ENCODE peak calls at places on chromosome 1, in five cellular contexts. W is BJ, E is PC-3, B is endothelial cell, U is AG09319. Z is an unnamed sample.

GRCh38 chr1:108808438-108808837 is 48.5 kb downstream of the AKNAD1 start:
- DNase-seq in B (no peak), W (no peak), U (no peak), E (no peak), Z (no peak)

GRCh38 chr1:31135973-31136600 is 70.6 kb upstream of the PUM1 start:
- DNase-seq in B (no peak), E (peak; percentile 18), U (no peak), W (no peak), Z (peak; percentile 59)

GRCh38 chr1:52461821-52462220 is 57.4 kb downstream of the PRPF38A start:
- DNase-seq in U (no peak), B (no peak), E (no peak), W (no peak), Z (no peak)

GRCh38 chr1:5989731-5990271 is 2.4 kb downstream of the NPHP4 start:
- DNase-seq in B (no peak), W (no peak), E (no peak), U (no peak), Z (no peak)

GRCh38 chr1:160768295-160768657 is 27.7 kb upstream of the LY9 start:
- DNase-seq in W (no peak), B (peak; percentile 50), E (peak; percentile 61), U (no peak), Z (peak; percentile 60)

GRCh38 chr1:92482404-92482664 is 4.4 kb downstream of the GFI1 start:
- DNase-seq in U (no peak), E (no peak), B (no peak), W (no peak), Z (no peak)

GRCh38 chr1:229893762-229894444 is 173.1 kb upstream of the GALNT2 start:
- DNase-seq in W (no peak), U (no peak), E (peak; percentile 95), B (no peak), Z (peak; percentile 30)

GRCh38 chr1:31881698-31882000 is 56.5 kb downstream of the PTP4A2 start:
- DNase-seq in B (no peak), E (no peak), U (no peak), W (no peak), Z (no peak)

GRCh38 chr1:221766210-221766609 is 24.3 kb upstream of the DUSP10 start:
- DNase-seq in B (no peak), U (peak; percentile 81), E (no peak), W (peak; percentile 28), Z (no peak)

GRCh38 chr1:185318431-185319151 is 1.5 kb upstream of the IVNS1ABP start:
- DNase-seq in U (no peak), W (no peak), E (no peak), B (no peak), Z (no peak)

GRCh38 chr1:63828322-63829044 is 54.7 kb downstream of the ROR1 start:
- DNase-seq in E (no peak), U (no peak), W (no peak), B (no peak), Z (no peak)

GRCh38 chr1:47371016-47371517 is 37.5 kb downstream of the CMPK1 start:
- DNase-seq in U (no peak), E (no peak), B (no peak), W (no peak), Z (no peak)

GRCh38 chr1:1628656-1629429 is 3.1 kb upstream of the MMP23B start:
- DNase-seq in W (no peak), E (peak; percentile 30), U (no peak), B (no peak), Z (no peak)

DNA sequence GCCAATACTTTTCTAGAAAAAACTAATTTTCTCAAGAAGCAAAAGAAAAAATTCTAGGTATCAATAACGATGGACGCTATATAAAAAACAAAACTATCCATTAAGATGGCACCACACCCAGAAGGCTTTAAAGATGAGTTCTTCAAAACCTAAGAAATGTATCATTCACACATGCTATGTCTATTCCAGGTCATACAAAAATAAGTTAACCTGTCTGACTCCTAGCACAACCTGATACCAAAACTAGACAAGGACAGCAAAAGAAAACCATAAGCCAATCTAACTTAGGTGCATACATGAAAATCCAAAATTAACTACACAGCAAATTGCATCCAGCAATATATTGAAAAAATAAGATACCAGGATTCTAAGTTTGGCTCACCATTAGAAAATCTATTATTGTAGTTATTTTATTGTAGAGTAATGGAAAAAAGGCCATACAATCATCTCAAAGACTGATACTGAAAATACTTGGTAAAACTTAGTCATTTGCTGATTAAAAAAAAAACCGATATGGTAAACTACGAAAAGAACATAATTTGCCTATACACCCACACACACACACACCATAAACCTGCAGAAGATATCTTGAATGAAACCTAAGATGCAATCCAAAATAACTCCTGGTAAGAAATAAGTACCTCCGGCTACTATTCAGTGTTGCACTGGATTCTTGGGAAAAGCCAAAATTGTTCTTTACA is 55.0 kb downstream of the TRAF5 start:
- DNase-seq in W (no peak), U (no peak), E (peak; percentile 1), B (no peak), Z (no peak)
- TF ChIP-seq CTCF in W (no peak), U (no peak), E (no peak), B (no peak), Z (no peak)

GRCh38 chr1:183582021-183582746 is 8.1 kb downstream of the NCF2 start:
- DNase-seq in B (no peak), E (no peak), W (no peak), U (no peak), Z (no peak)

GRCh38 chr1:183578846-183579245 is 11.4 kb downstream of the NCF2 start:
- DNase-seq in E (no peak), B (no peak), W (no peak), U (no peak), Z (no peak)

GRCh38 chr1:183583466-183583865 is 6.8 kb downstream of the NCF2 start:
- DNase-seq in W (no peak), U (no peak), E (no peak), B (no peak), Z (peak; percentile 84)

GRCh38 chr1:183577897-183578470 is 12.3 kb downstream of the NCF2 start:
- DNase-seq in E (no peak), W (no peak), B (no peak), U (no peak), Z (no peak)

GRCh38 chr1:183580281-183580682 is 10.0 kb downstream of the NCF2 start:
- DNase-seq in W (no peak), U (no peak), B (peak; percentile 59), E (peak; percentile 54), Z (peak; percentile 50)
- TF ChIP-seq CTCF in W (peak; percentile 23), U (peak; percentile 13), B (no peak), E (peak; percentile 45), Z (no peak)

DNA sequence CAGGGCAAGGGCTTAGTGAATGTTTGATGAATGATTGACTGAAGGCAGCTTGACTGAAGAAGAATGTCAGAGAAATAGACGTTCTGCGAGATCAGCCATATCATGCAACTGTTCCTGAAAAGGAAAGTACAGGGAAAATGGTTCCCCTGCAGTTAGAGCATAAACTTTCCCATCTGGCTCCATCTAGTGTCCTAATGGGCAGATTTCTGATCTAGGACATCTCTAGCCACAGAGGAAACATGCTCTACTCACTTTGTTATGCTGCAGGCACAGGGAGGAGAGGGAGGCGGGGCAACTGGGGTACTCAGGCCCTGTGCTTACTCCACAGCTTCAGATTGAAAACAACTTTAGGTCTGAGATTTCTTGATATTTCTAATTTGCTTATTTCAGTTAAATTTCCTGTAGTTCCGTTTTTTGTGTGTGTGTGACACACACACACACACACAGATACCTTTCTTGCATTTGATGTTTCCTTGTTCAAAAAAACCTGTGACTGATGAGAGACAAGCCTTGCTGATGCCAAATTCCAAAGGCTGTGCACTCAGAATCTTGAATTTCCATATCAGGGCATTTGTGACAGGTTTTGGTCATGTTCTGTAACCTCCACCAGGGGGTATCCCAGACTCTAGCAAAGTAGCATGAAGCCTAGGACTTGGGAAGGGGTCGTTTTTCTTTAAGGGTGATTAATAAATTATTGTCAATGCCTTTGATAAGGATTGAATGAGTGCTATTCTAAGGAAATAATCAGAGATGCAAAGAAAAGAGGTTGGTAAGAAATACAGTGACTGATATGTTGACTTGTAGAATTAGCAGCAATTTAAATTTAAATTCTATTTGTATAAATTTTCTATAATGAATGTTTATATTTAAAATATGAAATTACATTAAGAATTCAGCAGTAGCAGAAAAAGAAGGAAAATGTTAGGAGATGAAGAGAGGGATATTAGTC is 139.7 kb upstream of the BEND5 start:
- DNase-seq in B (peak; percentile 38), E (peak; percentile 78), W (no peak), U (peak; percentile 25), Z (peak; percentile 70)
- TF ChIP-seq CTCF in B (peak; percentile 78), E (peak; percentile 72), W (peak; percentile 56), U (peak; percentile 62), Z (peak; percentile 44)

GRCh38 chr1:87983841-87984240 is 655.2 kb downstream of the LMO4 start:
- DNase-seq in W (no peak), B (no peak), E (no peak), U (no peak), Z (no peak)

GRCh38 chr1:87985071-87985470 is 656.4 kb downstream of the LMO4 start:
- DNase-seq in W (no peak), B (no peak), U (no peak), E (no peak), Z (no peak)

GRCh38 chr1:87989346-87989745 is 660.7 kb downstream of the LMO4 start:
- DNase-seq in B (no peak), W (no peak), E (no peak), U (no peak), Z (no peak)

GRCh38 chr1:87981810-87982209 is 653.1 kb downstream of the LMO4 start:
- DNase-seq in U (no peak), E (no peak), B (no peak), W (no peak), Z (no peak)

GRCh38 chr1:87986154-87986914 is 657.7 kb downstream of the LMO4 start:
- DNase-seq in U (no peak), W (no peak), B (no peak), E (peak; percentile 39), Z (no peak)
- TF ChIP-seq CTCF in U (no peak), W (no peak), B (no peak), E (peak; percentile 56), Z (peak; percentile 16)

DNA sequence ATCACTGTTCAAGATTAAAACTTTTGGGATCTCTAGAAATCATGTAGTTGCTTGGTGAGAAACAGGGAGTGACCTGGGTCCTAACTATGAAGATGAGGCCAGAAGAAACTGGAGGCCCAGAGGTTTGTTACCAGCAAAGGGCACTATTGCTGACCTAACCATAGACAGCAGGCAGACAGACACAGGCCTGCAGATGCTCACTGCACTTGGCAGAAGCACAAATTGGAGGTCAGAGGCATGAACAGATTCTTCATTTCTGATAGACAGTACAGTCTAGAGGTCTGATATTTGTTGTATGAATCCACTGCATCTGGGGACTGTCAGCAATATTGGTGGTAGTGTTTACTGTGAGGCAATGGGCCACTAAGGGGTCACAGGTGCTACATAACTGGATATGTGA is 27.1 kb upstream of the CCN1 start:
- DNase-seq in B (no peak), U (no peak), W (no peak), E (no peak), Z (no peak)
- TF ChIP-seq CTCF in B (no peak), U (no peak), W (no peak), E (no peak), Z (no peak)

Z was measured in MCF 10A.